ENCODE peak calls at places on chromosomes 13 and 19, in four cellular contexts. One of them, this sample, is unnamed.

GRCh38 chr19:55086730-55087541 is 11.3 kb downstream of the EPS8L1 start:
- DNase-seq in EL: peak
- DNase-seq in iris pigment epithelial cell: peak
- DNase-seq in brain microvascular endothelial cell: peak
- DNase-seq in this sample: peak

GRCh38 chr19:8361921-8362793 is 1.8 kb upstream of the ANGPTL4 start:
- DNase-seq in EL: peak
- DNase-seq in brain microvascular endothelial cell: peak
- DNase-seq in iris pigment epithelial cell: peak
- DNase-seq in this sample: no peak

GRCh38 chr13:113841355-113841653 is 22.6 kb downstream of the GAS6 start:
- DNase-seq in iris pigment epithelial cell: no peak
- DNase-seq in brain microvascular endothelial cell: no peak
- DNase-seq in EL: no peak
- DNase-seq in this sample: no peak

GRCh38 chr13:45194081-45194939 is 6.5 kb downstream of the KCTD4 start:
- DNase-seq in iris pigment epithelial cell: peak
- DNase-seq in brain microvascular endothelial cell: peak
- DNase-seq in EL: no peak
- DNase-seq in this sample: no peak

GRCh38 chr19:40549007-40549708 is 27.5 kb upstream of the SHKBP1 start:
- DNase-seq in iris pigment epithelial cell: peak
- DNase-seq in brain microvascular endothelial cell: peak
- DNase-seq in EL: peak
- DNase-seq in this sample: peak

GRCh38 chr19:5645409-5645808 is 22.5 kb downstream of the SAFB start:
- DNase-seq in brain microvascular endothelial cell: no peak
- DNase-seq in EL: no peak
- DNase-seq in iris pigment epithelial cell: no peak
- DNase-seq in this sample: no peak

GRCh38 chr19:42433503-42434260 is 6.5 kb upstream of the LIPE start:
- DNase-seq in brain microvascular endothelial cell: peak
- DNase-seq in iris pigment epithelial cell: peak
- DNase-seq in EL: peak
- DNase-seq in this sample: peak

GRCh38 chr19:7729831-7730285 is 2.1 kb downstream of the CLEC4G start:
- DNase-seq in iris pigment epithelial cell: no peak
- DNase-seq in EL: no peak
- DNase-seq in brain microvascular endothelial cell: no peak
- DNase-seq in this sample: no peak

GRCh38 chr13:58048670-58049069 is 417.1 kb downstream of the PCDH17 start:
- DNase-seq in iris pigment epithelial cell: no peak
- DNase-seq in EL: no peak
- DNase-seq in brain microvascular endothelial cell: no peak
- DNase-seq in this sample: no peak

GRCh38 chr13:108425056-108425455 is 155.5 kb downstream of the TNFSF13B start:
- DNase-seq in iris pigment epithelial cell: peak
- DNase-seq in brain microvascular endothelial cell: peak
- DNase-seq in EL: no peak
- DNase-seq in this sample: no peak

GRCh38 chr13:41216160-41216559 is 21.8 kb upstream of the KBTBD7 start:
- DNase-seq in iris pigment epithelial cell: peak
- DNase-seq in brain microvascular endothelial cell: no peak
- DNase-seq in EL: peak
- DNase-seq in this sample: no peak

GRCh38 chr13:111484129-111484925 is 163.9 kb downstream of the TEX29 start:
- DNase-seq in brain microvascular endothelial cell: no peak
- DNase-seq in iris pigment epithelial cell: no peak
- DNase-seq in EL: no peak
- DNase-seq in this sample: no peak

GRCh38 chr13:112103260-112103843 is 36.4 kb downstream of the SOX1 start:
- DNase-seq in brain microvascular endothelial cell: no peak
- DNase-seq in EL: no peak
- DNase-seq in iris pigment epithelial cell: no peak
- DNase-seq in this sample: no peak

GRCh38 chr19:18636969-18637629 is at the start of gene KLHL26:
- DNase-seq in iris pigment epithelial cell: no peak
- DNase-seq in brain microvascular endothelial cell: no peak
- DNase-seq in EL: no peak
- DNase-seq in this sample: no peak

GRCh38 chr13:76016799-76017198 is 380.7 kb downstream of the LMO7 start:
- DNase-seq in brain microvascular endothelial cell: peak
- DNase-seq in EL: peak
- DNase-seq in iris pigment epithelial cell: peak
- DNase-seq in this sample: no peak

GRCh38 chr19:48271531-48272151 is 1.8 kb downstream of the ZNF114 start:
- DNase-seq in brain microvascular endothelial cell: peak
- DNase-seq in EL: peak
- DNase-seq in iris pigment epithelial cell: peak
- DNase-seq in this sample: no peak

GRCh38 chr13:22102237-22102636 is 431.4 kb downstream of the FGF9 start:
- DNase-seq in EL: no peak
- DNase-seq in brain microvascular endothelial cell: no peak
- DNase-seq in iris pigment epithelial cell: no peak
- DNase-seq in this sample: no peak

GRCh38 chr13:50549221-50549942 is 294.1 kb downstream of the DLEU7 start:
- DNase-seq in iris pigment epithelial cell: no peak
- DNase-seq in brain microvascular endothelial cell: no peak
- DNase-seq in EL: no peak
- DNase-seq in this sample: no peak

GRCh38 chr13:102369303-102369702 is 32.5 kb downstream of the FGF14 start:
- DNase-seq in brain microvascular endothelial cell: no peak
- DNase-seq in EL: no peak
- DNase-seq in iris pigment epithelial cell: peak
- DNase-seq in this sample: no peak

GRCh38 chr13:112143753-112144615 is 77.0 kb downstream of the SOX1 start:
- DNase-seq in EL: no peak
- DNase-seq in brain microvascular endothelial cell: no peak
- DNase-seq in iris pigment epithelial cell: no peak
- DNase-seq in this sample: no peak